ENCODE peak calls at places on chromosomes 12 and 14, in four cellular contexts. Y is K562, T is HepG2, R is WTC11. J is an unnamed sample.

GRCh38 chr12:103956515-103957027 is 9.1 kb upstream of the TDG start:
- DNase-seq in Y (no peak), T (peak), R (no peak), J (no peak)

GRCh38 chr14:83470466-83470865 is 1936.8 kb upstream of the SEL1L start:
- DNase-seq in Y (no peak), T (no peak), R (no peak), J (no peak)

GRCh38 chr12:103705927-103706326 is 118.9 kb downstream of the STAB2 start:
- DNase-seq in Y (peak), T (peak), R (no peak), J (no peak)

GRCh38 chr14:73386342-73386741 is 72.0 kb downstream of the NUMB start:
- DNase-seq in Y (no peak), T (no peak), R (no peak), J (no peak)

GRCh38 chr12:58412466-58412865 is 471.1 kb downstream of the ATP23 start:
- DNase-seq in Y (no peak), T (no peak), R (no peak), J (no peak)

GRCh38 chr12:14773685-14774073 is 29.6 kb downstream of the WBP11 start:
- DNase-seq in Y (no peak), T (no peak), R (peak), J (peak)

GRCh38 chr12:71947645-71948105 is 9.0 kb downstream of the TPH2 start:
- DNase-seq in Y (no peak), T (peak), R (peak), J (no peak)

GRCh38 chr12:69059465-69060457 is 126.8 kb upstream of the CPM start:
- DNase-seq in Y (no peak), T (no peak), R (no peak), J (no peak)

GRCh38 chr12:5505116-5505515 is 73.2 kb downstream of the NTF3 start:
- DNase-seq in Y (no peak), T (no peak), R (no peak), J (no peak)

GRCh38 chr12:64099430-64099829 is 122.7 kb downstream of the KICS2 start:
- DNase-seq in Y (no peak), T (no peak), R (no peak), J (no peak)

GRCh38 chr14:33682746-33683145 is 268.1 kb downstream of the EGLN3 start:
- DNase-seq in Y (no peak), T (no peak), R (no peak), J (no peak)

GRCh38 chr14:71739273-71739990 is 192.8 kb upstream of the RGS6 start:
- DNase-seq in Y (no peak), T (peak), R (no peak), J (no peak)

GRCh38 chr14:36091096-36091495 is 85.4 kb downstream of the PTCSC3 start:
- DNase-seq in Y (no peak), T (peak), R (no peak), J (peak)

GRCh38 chr12:67966560-67966959 is 22.7 kb upstream of the IFNG-AS1 start:
- DNase-seq in Y (no peak), T (no peak), R (no peak), J (no peak)

GRCh38 chr12:116037941-116038837 is 239.3 kb downstream of the MED13L start:
- DNase-seq in Y (no peak), T (no peak), R (no peak), J (no peak)

GRCh38 chr12:82912406-82912805 is 225.7 kb downstream of the TMTC2 start:
- DNase-seq in Y (no peak), T (no peak), R (no peak), J (no peak)

GRCh38 chr12:76277480-76277879 is 70.7 kb downstream of the BBS10 start:
- DNase-seq in Y (no peak), T (no peak), R (no peak), J (no peak)

GRCh38 chr14:26775765-26776577 is 178.1 kb upstream of the NOVA1 start:
- DNase-seq in Y (no peak), T (no peak), R (no peak), J (no peak)

GRCh38 chr12:22821985-22822384 is 197.0 kb downstream of the ETNK1 start:
- DNase-seq in Y (no peak), T (peak), R (no peak), J (no peak)

GRCh38 chr12:25924535-25925001 is 33.9 kb upstream of the RASSF8 start:
- DNase-seq in Y (no peak), T (no peak), R (no peak), J (no peak)

GRCh38 chr12:91394903-91395302 is 212.3 kb upstream of the DCN start:
- DNase-seq in Y (no peak), T (no peak), R (no peak), J (no peak)

GRCh38 chr14:76742961-76743360 is 18.3 kb upstream of the VASH1 start:
- DNase-seq in Y (no peak), T (no peak), R (no peak), J (no peak)

GRCh38 chr12:130775953-130776856 is 60.1 kb upstream of the RIMBP2 start:
- DNase-seq in Y (peak), T (peak), R (peak), J (no peak)

GRCh38 chr12:6724409-6724797 is 557 bp downstream of the COPS7A start:
- DNase-seq in Y (no peak), T (peak), R (peak), J (no peak)

GRCh38 chr14:68523994-68524725 is 268.7 kb downstream of the ZFP36L1 start:
- DNase-seq in Y (no peak), T (no peak), R (no peak), J (no peak)

GRCh38 chr12:89707992-89708792 is 446 bp downstream of the ATP2B1 start:
- DNase-seq in Y (peak), T (no peak), R (peak), J (no peak)

GRCh38 chr14:80615831-80616230 is 325.7 kb downstream of the CEP128 start:
- DNase-seq in Y (no peak), T (no peak), R (no peak), J (peak)

GRCh38 chr14:78985668-78986073 is 815.5 kb downstream of the NRXN3 start:
- DNase-seq in Y (no peak), T (no peak), R (no peak), J (no peak)

GRCh38 chr12:70360218-70360617 is 5.9 kb upstream of the KCNMB4 start:
- DNase-seq in Y (no peak), T (no peak), R (no peak), J (no peak)

GRCh38 chr12:78586790-78587189 is 277.8 kb upstream of the SYT1 start:
- DNase-seq in Y (no peak), T (no peak), R (no peak), J (no peak)

DNA sequence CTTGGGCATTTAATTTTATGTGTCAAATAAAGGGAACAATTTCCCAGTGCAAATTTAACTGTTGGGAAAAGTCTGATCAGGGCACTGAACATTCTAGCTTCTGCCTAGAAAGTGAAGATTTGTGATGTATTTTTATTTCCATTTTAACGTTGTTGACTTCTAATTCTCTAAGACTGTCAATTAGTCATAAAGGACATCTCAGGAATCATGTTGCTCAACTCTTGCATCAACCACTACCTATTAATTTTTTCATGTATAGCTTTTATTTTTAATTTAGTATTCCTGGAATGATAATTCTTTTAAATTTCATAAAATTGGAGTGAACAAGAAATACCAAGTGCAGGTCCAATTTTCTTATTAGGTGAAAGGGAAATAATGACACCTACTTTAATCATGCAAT is 87.9 kb upstream of the METAP2 start:
- DNase-seq in Y (no peak), T (no peak), R (no peak), J (no peak)
- TF ChIP-seq TCF7 in Y (no peak), T (no peak), R (no peak), J (no peak)

DNA sequence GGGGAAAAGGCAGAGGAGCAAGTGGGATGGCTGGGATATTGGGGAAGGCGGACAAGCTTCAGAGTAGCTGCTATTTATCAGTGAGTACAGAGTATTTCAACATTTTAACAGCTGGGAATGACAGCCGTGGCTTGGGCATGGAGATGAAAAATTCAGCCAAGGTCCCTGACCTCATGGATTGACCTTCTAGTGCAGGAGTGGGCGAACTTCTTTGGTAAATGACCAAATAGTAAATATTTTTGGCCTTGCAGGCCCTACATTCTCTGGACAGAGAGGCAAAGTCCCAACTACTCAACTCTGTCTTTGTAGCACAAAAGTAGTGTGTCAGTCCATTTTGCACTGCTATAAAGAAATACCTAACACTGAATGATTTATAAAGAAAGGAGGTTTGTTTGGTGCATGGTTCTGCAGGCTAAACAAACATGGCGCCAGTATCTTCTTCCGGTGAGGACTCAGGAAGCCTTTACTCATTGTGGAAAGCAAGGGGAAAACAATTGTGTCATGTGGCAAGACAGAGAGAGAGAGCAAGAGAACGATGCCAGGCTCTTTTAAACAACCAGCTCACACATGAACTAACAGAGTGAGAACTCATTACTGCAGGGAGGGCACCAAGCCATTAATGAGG is 33.6 kb downstream of the TMEM233 start:
- DNase-seq in Y (no peak), T (peak), R (no peak), J (no peak)
- TF ChIP-seq TCF7 in Y (no peak), T (no peak), R (no peak), J (no peak)

GRCh38 chr14:55127491-55127951 is 1.5 kb upstream of the LGALS3 start:
- DNase-seq in Y (no peak), T (no peak), R (no peak), J (no peak)
- TF ChIP-seq TCF7 in Y (no peak), T (no peak), R (no peak), J (no peak)

GRCh38 chr14:70186826-70187483 is 1.8 kb downstream of the SLC8A3 start:
- DNase-seq in Y (no peak), T (no peak), R (peak), J (no peak)
- TF ChIP-seq TCF7 in Y (no peak), T (no peak), R (no peak), J (no peak)

DNA sequence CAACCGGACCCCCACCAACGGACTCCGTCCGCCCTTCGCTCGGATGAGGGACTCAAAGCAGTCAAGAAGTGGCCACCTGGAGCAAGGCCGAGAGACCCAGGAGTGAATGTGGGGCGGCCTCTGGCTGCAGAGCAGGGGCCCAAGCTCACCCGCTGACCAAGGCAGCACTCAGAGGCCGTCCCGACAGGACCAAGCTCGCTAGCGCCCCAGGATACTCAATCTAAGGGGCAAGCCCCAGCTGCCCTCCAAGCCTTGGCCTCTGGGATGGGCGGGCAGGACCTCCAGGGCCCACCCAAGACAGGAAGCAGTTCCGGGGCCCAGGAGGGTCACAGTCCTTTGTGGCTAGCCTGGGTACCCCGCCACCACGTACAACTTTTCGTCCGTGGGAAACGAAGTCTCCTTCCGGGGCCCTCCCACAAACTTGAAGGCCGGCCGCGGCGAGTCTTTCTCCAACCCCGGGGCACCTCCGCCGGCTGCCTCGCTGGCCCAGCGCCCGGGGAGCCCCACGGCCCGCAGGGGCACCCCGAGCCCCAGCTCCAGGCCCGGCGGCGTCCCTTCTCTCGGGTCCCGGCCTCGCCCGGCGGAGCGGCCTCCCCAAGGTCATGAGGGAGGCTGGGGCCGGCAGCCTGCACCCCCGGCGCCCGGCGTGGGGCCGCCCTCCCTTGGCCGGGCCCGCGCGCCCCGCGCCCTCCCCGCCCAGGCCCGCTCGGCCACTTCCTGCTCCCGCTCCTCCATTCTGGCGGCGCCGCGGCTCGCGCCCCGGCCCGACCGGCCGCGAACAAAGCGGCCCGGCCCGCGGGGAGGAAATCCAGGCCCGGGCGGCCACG is 694 bp downstream of the AKT1 start:
- DNase-seq in Y (peak), T (no peak), R (no peak), J (no peak)
- TF ChIP-seq TCF7 in Y (no peak), T (no peak), R (no peak), J (no peak)

GRCh38 chr12:111436266-111436665 is 30.5 kb downstream of the SH2B3 start:
- DNase-seq in Y (no peak), T (no peak), R (no peak), J (no peak)
- TF ChIP-seq TCF7 in Y (no peak), T (no peak), R (no peak), J (no peak)

DNA sequence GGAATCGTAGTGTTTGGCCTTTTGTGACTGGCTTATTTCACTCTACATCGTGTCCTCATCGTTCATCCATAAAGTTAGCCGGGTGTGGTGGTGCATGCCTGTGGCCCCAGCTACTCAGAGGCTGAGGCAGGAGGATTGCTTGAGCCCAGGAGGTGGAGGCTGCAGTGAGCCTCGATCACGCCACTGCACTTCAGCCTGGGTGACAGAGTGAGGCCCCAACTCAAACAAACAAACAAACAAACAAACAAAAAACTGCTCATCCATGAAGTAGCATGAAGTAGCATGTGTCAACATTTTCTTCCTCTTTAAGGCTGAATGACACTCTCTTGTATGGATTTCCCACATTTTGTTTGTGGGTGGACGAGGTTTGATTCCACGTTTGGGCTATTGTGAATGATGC is 44.0 kb upstream of the MEG3 start:
- DNase-seq in Y (no peak), T (no peak), R (no peak), J (no peak)
- TF ChIP-seq TCF7 in Y (no peak), T (no peak), R (no peak), J (no peak)

DNA sequence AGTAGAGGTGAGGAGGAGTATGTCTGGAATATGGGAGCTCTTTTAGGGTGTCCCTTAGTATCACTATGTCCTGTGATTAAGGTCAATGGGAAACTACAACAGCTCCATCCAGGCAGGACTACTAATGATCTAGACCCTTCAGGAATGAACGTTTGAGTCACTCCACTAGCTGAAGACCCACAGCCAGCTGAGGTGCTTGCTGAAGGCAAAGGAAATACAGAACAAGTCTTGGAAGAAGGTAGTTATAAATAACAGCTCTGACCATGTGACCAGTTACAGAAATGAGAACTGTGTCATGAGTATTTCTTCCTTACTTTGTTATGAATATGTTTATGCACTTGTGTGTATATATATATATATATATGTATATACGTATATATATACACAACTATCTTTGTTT is 40.5 kb upstream of the USP44 start:
- DNase-seq in Y (no peak), T (no peak), R (no peak), J (no peak)
- TF ChIP-seq TCF7 in Y (no peak), T (no peak), R (no peak), J (no peak)

GRCh38 chr12:48882325-48882687 is 16.6 kb upstream of the RND1 start:
- DNase-seq in Y (no peak), T (no peak), R (peak), J (no peak)
- TF ChIP-seq TCF7 in Y (no peak), T (no peak), R (no peak), J (no peak)

DNA sequence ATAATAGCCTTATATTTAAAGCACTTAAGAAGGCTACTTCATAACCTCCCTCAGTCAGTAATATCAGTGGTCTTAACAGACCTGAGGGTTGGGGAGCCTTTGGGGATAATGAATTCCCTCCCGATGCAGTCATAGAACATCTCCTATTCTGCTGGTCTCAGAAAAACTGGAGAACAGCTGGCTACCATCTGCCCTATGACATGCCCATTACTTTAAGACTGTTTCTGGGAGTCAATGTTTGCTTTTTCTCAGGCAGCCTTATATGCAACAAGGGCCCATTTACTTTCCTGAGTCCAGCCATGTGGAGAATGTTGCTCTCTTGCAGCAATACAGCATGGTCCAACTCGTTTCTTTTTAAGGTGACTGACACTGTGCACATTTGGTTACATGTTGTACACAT is 161.7 kb upstream of the PARP11 start:
- DNase-seq in Y (no peak), T (peak), R (no peak), J (no peak)
- TF ChIP-seq TCF7 in Y (no peak), T (no peak), R (no peak), J (no peak)